ENCODE peak calls at places on chromosomes 4 and X, in seven cellular contexts. G, T, B, K, N, E and O are unnamed samples.
A peak's percentile ranks its signal among the peaks of the same experiment; 100 is the strongest.

GRCh38 chr4:152536545-152537182 is 772 bp upstream of the FBXW7 start:
- DNase-seq in T (no peak), B (no peak), G (peak; percentile 38), N (no peak), K (peak; percentile 73), E (no peak), O (peak; percentile 42)

GRCh38 chrX:19514791-19515614 is at the start of gene MAP3K15:
- DNase-seq in E (peak; percentile 52), G (no peak), T (no peak), B (peak; percentile 21), K (peak; percentile 35), N (no peak), O (peak; percentile 54)

GRCh38 chr4:176579233-176579632 is 213.5 kb downstream of the VEGFC start:
- DNase-seq in K (no peak), N (no peak), B (no peak), E (no peak), G (no peak), T (no peak), O (no peak)

GRCh38 chr4:727576-727975 is 21.9 kb downstream of the PCGF3 start:
- DNase-seq in B (no peak), T (no peak), E (no peak), K (no peak), G (no peak), N (no peak), O (no peak)

GRCh38 chr4:112170451-112170993 is 25.3 kb downstream of the FAM241A start:
- DNase-seq in B (no peak), N (no peak), G (no peak), T (no peak), E (no peak), K (peak; percentile 96), O (no peak)

GRCh38 chr4:156983366-156983765 is 11.8 kb upstream of the PDGFC start:
- DNase-seq in B (no peak), E (no peak), T (no peak), G (no peak), K (peak; percentile 66), N (no peak), O (no peak)

GRCh38 chr4:77445846-77446245 is 159.8 kb upstream of the CXCL13 start:
- DNase-seq in T (no peak), G (no peak), B (no peak), K (no peak), N (no peak), E (no peak), O (no peak)

GRCh38 chrX:36159254-36159653 is 239.7 kb downstream of the CFAP47 start:
- DNase-seq in E (no peak), K (no peak), T (no peak), N (no peak), B (no peak), G (no peak), O (no peak)

GRCh38 chr4:125390727-125391126 is 76.0 kb downstream of the FAT4 start:
- DNase-seq in N (no peak), B (no peak), T (no peak), E (no peak), G (no peak), K (no peak), O (no peak)

GRCh38 chrX:136106920-136107534 is 40.3 kb upstream of the FHL1 start:
- DNase-seq in E (no peak), G (no peak), T (no peak), B (no peak), K (peak; percentile 24), N (no peak), O (no peak)

GRCh38 chr4:4519296-4519898 is 22.5 kb downstream of the STX18 start:
- DNase-seq in G (no peak), K (peak; percentile 61), N (no peak), T (no peak), E (no peak), B (no peak), O (no peak)

GRCh38 chrX:48703642-48704481 is 7.3 kb downstream of the SUV39H1 start:
- DNase-seq in G (no peak), B (no peak), E (no peak), T (no peak), N (no peak), K (peak; percentile 57), O (no peak)
- H3K27ac ChIP-seq in G (no peak overlapping the region), B (no peak overlapping the region), E (no peak overlapping the region), T (no peak overlapping the region), N (no peak overlapping the region), K (peak overlapping the region; percentile 12), O (no peak overlapping the region)

GRCh38 chr4:52932586-52933482 is 70.7 kb downstream of the RASL11B start:
- DNase-seq in B (no peak), K (peak; percentile 65), G (no peak), N (no peak), E (no peak), T (no peak), O (no peak)
- H3K4me3 ChIP-seq in B (no peak overlapping the region), K (peak overlapping the region; percentile 33), G (no peak overlapping the region), N (no peak overlapping the region), E (no peak overlapping the region), T (no peak overlapping the region), O (no peak overlapping the region)

DNA sequence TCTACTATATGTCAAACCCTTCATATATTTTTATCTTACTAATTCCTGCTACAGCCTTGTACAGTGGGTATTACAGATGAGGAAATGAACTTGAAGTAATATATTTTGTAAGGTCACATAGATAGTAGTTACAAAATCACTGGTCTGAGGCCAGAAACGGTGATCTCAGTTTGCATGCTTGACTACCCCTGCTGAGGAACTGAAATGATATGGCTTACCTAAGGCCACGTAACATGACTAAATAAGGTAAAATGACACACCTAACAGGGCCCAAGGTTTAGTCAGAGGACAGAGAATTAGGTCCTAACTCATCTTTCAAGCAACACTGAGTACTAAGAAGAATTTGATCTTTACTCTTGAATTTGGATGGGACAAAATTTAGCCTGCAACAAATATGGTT is 1.5 kb upstream of the COMMD8 start:
- DNase-seq in K (no peak), G (no peak), E (no peak), B (no peak), T (no peak), N (no peak), O (no peak)
- H3K27ac ChIP-seq in K (no peak overlapping the region), G (no peak overlapping the region), E (no peak overlapping the region), B (no peak overlapping the region), T (no peak overlapping the region), N (no peak overlapping the region), O (no peak overlapping the region)

DNA sequence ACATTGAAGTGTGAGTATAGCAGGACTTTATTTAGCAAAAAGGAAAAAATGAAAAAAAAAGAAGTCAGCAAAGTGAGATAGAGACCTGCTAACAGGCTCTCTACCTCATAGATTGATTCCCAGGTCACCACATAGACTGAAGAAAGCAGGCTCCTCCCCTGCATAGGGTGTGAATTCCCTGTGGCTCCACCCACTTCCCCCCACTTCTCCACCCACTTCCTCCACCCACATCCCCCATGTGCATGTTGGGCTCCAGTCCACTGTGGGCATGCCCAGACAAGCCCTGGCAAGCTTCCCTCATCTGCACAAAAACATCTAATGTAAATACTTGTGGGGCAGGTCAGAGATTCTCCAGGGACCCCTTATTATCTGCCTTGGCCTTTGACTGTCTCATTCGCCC is 97.8 kb downstream of the TMEM47 start:
- DNase-seq in B (no peak), T (no peak), N (no peak), G (no peak), K (no peak), E (no peak), O (no peak)
- H3K4me3 ChIP-seq in B (no peak overlapping the region), T (no peak overlapping the region), N (no peak overlapping the region), G (no peak overlapping the region), K (no peak overlapping the region), E (no peak overlapping the region), O (no peak overlapping the region)

DNA sequence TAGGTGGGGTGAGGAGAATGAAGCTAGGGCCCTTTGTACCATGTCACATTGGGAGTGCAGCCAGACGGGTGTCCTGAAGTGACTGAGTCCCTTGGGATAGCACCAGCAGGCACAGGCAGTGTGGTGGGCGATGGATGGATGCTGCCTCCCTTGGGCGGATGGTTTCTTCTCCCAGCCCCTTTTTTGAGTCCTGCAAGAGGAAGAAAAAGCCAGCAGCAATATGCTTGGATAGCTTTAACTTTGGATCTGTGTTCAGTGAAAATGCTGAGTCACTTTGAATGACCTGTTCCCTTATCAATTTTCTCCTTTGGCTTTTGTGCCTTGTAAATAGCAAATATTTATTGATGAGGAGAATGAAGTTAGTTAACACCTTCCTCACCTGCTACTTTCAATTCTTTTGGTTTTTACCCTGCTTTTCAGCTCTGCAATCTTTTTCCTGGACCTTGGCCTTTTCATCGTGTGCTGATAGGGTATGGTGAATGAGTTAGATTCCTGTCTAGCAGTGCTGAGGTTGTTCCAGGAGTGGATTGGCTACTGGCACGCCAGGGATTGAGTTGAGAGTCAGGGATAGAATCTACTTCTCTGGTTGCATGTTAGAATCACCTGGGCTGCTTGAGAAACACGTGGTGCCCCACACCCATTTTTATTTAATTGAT is 10.2 kb downstream of the DCUN1D4 start:
- DNase-seq in B (no peak), G (no peak), E (peak; percentile 43), T (no peak), N (no peak), K (peak; percentile 38), O (peak; percentile 29)
- H3K27ac ChIP-seq in B (peak overlapping the region; percentile 31), G (no peak overlapping the region), E (peak overlapping the region; percentile 66), T (no peak overlapping the region), N (no peak overlapping the region), K (peak overlapping the region; percentile 24), O (peak overlapping the region; percentile 29)

GRCh38 chr4:140834866-140835495 is 78.8 kb upstream of the TBC1D9 start:
- DNase-seq in E (no peak), G (no peak), T (no peak), B (no peak), N (no peak), K (no peak), O (no peak)
- H3K4me3 ChIP-seq in E (no peak overlapping the region), G (no peak overlapping the region), T (no peak overlapping the region), B (no peak overlapping the region), N (no peak overlapping the region), K (no peak overlapping the region), O (no peak overlapping the region)

GRCh38 chrX:65194547-65194946 is 218.3 kb upstream of the ZC4H2 start:
- DNase-seq in B (no peak), K (no peak), N (no peak), E (no peak), T (no peak), G (no peak), O (no peak)

GRCh38 chrX:65195621-65196020 is 219.4 kb upstream of the ZC4H2 start:
- DNase-seq in E (no peak), N (no peak), B (no peak), G (no peak), K (no peak), T (no peak), O (no peak)

GRCh38 chrX:65196758-65197371 is 220.6 kb upstream of the ZC4H2 start:
- DNase-seq in E (no peak), N (no peak), K (peak; percentile 18), B (no peak), T (no peak), G (no peak), O (peak; percentile 16)
- H3K27ac ChIP-seq in E (no peak overlapping the region), N (no peak overlapping the region), K (no peak overlapping the region), B (no peak overlapping the region), T (no peak overlapping the region), G (no peak overlapping the region), O (no peak overlapping the region)

DNA sequence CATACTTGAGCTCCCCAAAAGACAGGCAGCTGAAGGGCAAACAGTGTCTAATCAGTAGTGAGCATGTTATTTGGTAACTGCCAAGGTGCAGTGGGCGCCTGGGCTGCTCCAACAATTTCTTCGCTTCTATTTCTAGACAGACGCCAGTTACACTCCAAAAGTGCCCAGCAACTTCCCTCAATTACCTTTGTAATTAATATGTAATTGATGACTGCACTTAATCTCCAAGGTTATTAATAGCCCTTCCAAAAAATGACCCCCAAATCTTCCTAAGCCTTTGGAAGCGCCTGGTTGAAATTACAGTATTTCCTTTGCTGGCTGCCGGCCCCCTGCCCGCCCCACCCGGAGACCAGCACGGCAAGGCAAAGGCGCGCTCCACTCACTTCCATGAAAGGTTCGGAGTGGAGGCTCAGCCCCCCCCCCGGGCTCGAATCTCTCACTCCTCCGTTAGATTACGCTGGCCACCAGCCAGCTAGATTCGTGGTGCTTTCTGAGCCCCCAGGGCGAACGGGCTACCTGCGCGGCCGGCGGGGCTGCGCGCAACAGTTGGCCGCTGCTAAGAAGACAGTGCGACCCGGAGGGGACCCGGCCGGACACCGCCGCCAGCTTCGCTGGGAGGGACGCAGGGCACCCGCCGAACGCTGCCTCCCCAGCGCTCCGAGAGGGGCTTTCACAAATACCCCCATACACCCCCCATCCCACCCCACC is 1.9 kb downstream of the GPC4 start:
- DNase-seq in G (peak; percentile 18), K (no peak), B (peak; percentile 31), E (peak; percentile 50), T (no peak), N (no peak), O (no peak)
- H3K4me3 ChIP-seq in G (peak overlapping the region; percentile 81), K (peak overlapping the region; percentile 75), B (peak overlapping the region; percentile 67), E (peak overlapping the region; percentile 77), T (peak overlapping the region; percentile 69), N (peak overlapping the region; percentile 50), O (peak overlapping the region; percentile 62)